ENCODE peak calls at places on chromosomes 6 and 20, in seven cellular contexts. S is adrenal gland; O is cardiac muscle cell; P is A673; R is A549; T is GM23248; Y is CD4-positive, alpha-beta memory T cell. C is an unnamed sample.

GRCh38 chr6:4675086-4675485 is 101.1 kb upstream of the CDYL start:
- DNase-seq in O (no peak), S (no peak), R (no peak), P (no peak), T (no peak), Y (no peak), C (no peak)

GRCh38 chr6:163892814-163893561 is 478.5 kb downstream of the QKI start:
- DNase-seq in R (no peak), P (no peak), T (no peak), Y (no peak), O (no peak), S (no peak), C (no peak)

GRCh38 chr6:38477680-38478260 is 162.0 kb downstream of the BTBD9 start:
- DNase-seq in Y (no peak), T (no peak), S (no peak), O (no peak), P (peak; percentile 59), R (no peak), C (no peak)

GRCh38 chr6:140040391-140040790 is 665.9 kb upstream of the CITED2 start:
- DNase-seq in O (no peak), R (no peak), Y (no peak), P (no peak), T (peak; percentile 59), S (no peak), C (no peak)

GRCh38 chr20:39857188-39857587 is 831.8 kb downstream of the MAFB start:
- DNase-seq in Y (no peak), P (no peak), O (no peak), T (no peak), S (no peak), R (no peak), C (no peak)

GRCh38 chr6:36684447-36684812 is 5.9 kb downstream of the CDKN1A start:
- DNase-seq in P (no peak), R (no peak), S (no peak), Y (no peak), O (no peak), T (no peak), C (no peak)

GRCh38 chr6:169752074-169752623 is 727 bp downstream of the ERMARD start:
- DNase-seq in R (no peak), P (peak; percentile 53), O (no peak), Y (no peak), S (no peak), T (peak; percentile 49), C (no peak)

GRCh38 chr6:21392177-21392576 is 201.4 kb upstream of the SOX4 start:
- DNase-seq in P (no peak), T (no peak), Y (no peak), O (no peak), S (no peak), R (no peak), C (no peak)

GRCh38 chr6:33995873-33996475 is 149.9 kb downstream of the GRM4 start:
- DNase-seq in Y (no peak), R (no peak), T (peak; percentile 18), P (no peak), S (no peak), O (no peak), C (no peak)

GRCh38 chr20:25987073-25987927 is 290.6 kb upstream of the ZNF337 start:
- DNase-seq in R (peak; percentile 69), P (peak; percentile 54), O (peak; percentile 63), Y (no peak), T (peak; percentile 1), S (no peak), C (no peak)

GRCh38 chr6:16437984-16438383 is 199.6 kb downstream of the GMPR start:
- DNase-seq in Y (peak; percentile 53), T (no peak), O (no peak), P (no peak), R (no peak), S (no peak), C (no peak)

GRCh38 chr6:45923831-45924391 is 91.7 kb downstream of the CLIC5 start:
- DNase-seq in T (peak; percentile 81), S (no peak), O (peak; percentile 35), R (no peak), Y (no peak), P (no peak), C (no peak)

GRCh38 chr6:56246941-56247653 is at the start of gene COL21A1:
- DNase-seq in T (peak; percentile 53), O (peak; percentile 60), Y (no peak), S (no peak), P (peak; percentile 79), R (peak; percentile 24), C (peak; percentile 10)

GRCh38 chr6:162229093-162229492 is 498.5 kb downstream of the PRKN start:
- DNase-seq in Y (no peak), P (no peak), O (no peak), R (no peak), S (no peak), T (no peak), C (no peak)

GRCh38 chr6:22471369-22471690 is 98.0 kb upstream of the HDGFL1 start:
- DNase-seq in O (no peak), P (no peak), S (no peak), R (no peak), Y (no peak), T (no peak), C (no peak)

GRCh38 chr6:20686142-20686541 is 151.9 kb downstream of the CDKAL1 start:
- DNase-seq in R (peak; percentile 10), T (no peak), Y (no peak), O (no peak), P (no peak), S (no peak), C (no peak)

GRCh38 chr6:105363100-105363754 is 39.7 kb downstream of the PREP start:
- DNase-seq in R (no peak), O (peak; percentile 60), P (peak; percentile 48), T (peak; percentile 81), Y (no peak), S (no peak), C (no peak)

GRCh38 chr20:51985753-51986152 is 183.4 kb upstream of the SALL4 start:
- DNase-seq in P (peak; percentile 65), T (no peak), O (no peak), Y (no peak), S (no peak), R (no peak), C (no peak)

GRCh38 chr20:61993058-61993457 is 72.6 kb downstream of the TAF4 start:
- DNase-seq in Y (no peak), P (no peak), O (no peak), T (no peak), S (no peak), R (no peak), C (no peak)

GRCh38 chr6:7073810-7074525 is 33.8 kb upstream of the RREB1 start:
- DNase-seq in P (no peak), T (no peak), R (no peak), O (no peak), S (peak; percentile 74), Y (peak; percentile 62), C (peak; percentile 37)

GRCh38 chr6:53336070-53336469 is 12.7 kb downstream of the ELOVL5 start:
- DNase-seq in P (no peak), R (no peak), S (no peak), O (no peak), Y (no peak), T (no peak), C (no peak)
- H3K4me3 ChIP-seq in P (no peak overlapping the region), R (no peak overlapping the region), S (no peak overlapping the region), O (no peak overlapping the region), Y (peak overlapping the region; percentile 66), T (no peak overlapping the region), C (no peak overlapping the region)

GRCh38 chr6:15319677-15320076 is 73.8 kb downstream of the JARID2 start:
- DNase-seq in Y (no peak), O (no peak), P (no peak), R (no peak), T (no peak), S (no peak), C (no peak)
- H3K4me1 ChIP-seq in Y (peaks cover 53% of the 10 kb centered on the region), O (peaks cover 17% of the 10 kb centered on the region), P (peaks cover 58% of the 10 kb centered on the region), R (peaks cover 24% of the 10 kb centered on the region), T (peaks cover 12% of the 10 kb centered on the region), S (peaks cover 22% of the 10 kb centered on the region), C (no peaks in the 10 kb centered on the region)

GRCh38 chr6:75932067-75932466 is 140.4 kb downstream of the IMPG1 start:
- DNase-seq in T (peak; percentile 20), R (peak; percentile 11), P (peak; percentile 37), O (peak; percentile 44), Y (no peak), S (peak; percentile 58), C (no peak)
- H3K4me3 ChIP-seq in T (no peak overlapping the region), R (no peak overlapping the region), P (no peak overlapping the region), O (no peak overlapping the region), Y (no peak overlapping the region), S (no peak overlapping the region), C (no peak overlapping the region)

GRCh38 chr6:18265099-18265372 is 706 bp upstream of the DEK start:
- DNase-seq in R (no peak), P (no peak), O (no peak), T (no peak), S (no peak), Y (no peak), C (no peak)

GRCh38 chr6:18265787-18266523 is 1.6 kb upstream of the DEK start:
- DNase-seq in P (no peak), R (no peak), O (no peak), T (no peak), S (no peak), Y (no peak), C (peak; percentile 61)

GRCh38 chr6:18269253-18269652 is 4.9 kb upstream of the DEK start:
- DNase-seq in O (peak; percentile 4), T (peak; percentile 59), R (no peak), S (no peak), P (peak; percentile 47), Y (peak; percentile 49), C (no peak)

GRCh38 chr6:18264338-18265098 is at the start of gene DEK:
- DNase-seq in R (peak; percentile 84), O (peak; percentile 87), P (peak; percentile 94), T (peak; percentile 94), S (peak; percentile 94), Y (peak; percentile 90), C (peak; percentile 31)

GRCh38 chr6:18266524-18266908 is 2.2 kb upstream of the DEK start:
- DNase-seq in Y (peak; percentile 31), T (no peak), P (no peak), O (no peak), R (no peak), S (no peak), C (no peak)
- H3K4me1 ChIP-seq in Y (peaks cover 39% of the 10 kb centered on the region), T (peaks cover 23% of the 10 kb centered on the region), P (peaks cover 29% of the 10 kb centered on the region), O (no peaks in the 10 kb centered on the region), R (peaks cover 17% of the 10 kb centered on the region), S (peaks cover 12% of the 10 kb centered on the region), C (no peaks in the 10 kb centered on the region)

GRCh38 chr6:132401941-132402275 is 633 bp upstream of the MOXD1 start:
- DNase-seq in Y (no peak), O (no peak), R (no peak), S (no peak), T (peak; percentile 40), P (no peak), C (no peak)
- H3K4me3 ChIP-seq in Y (no peak overlapping the region), O (peak overlapping the region; percentile 81), R (peak overlapping the region; percentile 58), S (no peak overlapping the region), T (peak overlapping the region; percentile 98), P (no peak overlapping the region), C (peak overlapping the region; percentile 70)

C was measured in ascending aorta.